ENCODE peak calls at places on chromosome 10, in five cellular contexts. One of them, this sample, is unnamed.

GRCh38 chr10:13971586-13972475 is 358.9 kb downstream of the FRMD4A start:
- DNase-seq in neuronal stem cell: no peak
- DNase-seq in H9: no peak
- DNase-seq in H1: no peak
- DNase-seq in trophoblast cell: peak
- DNase-seq in this sample: peak

GRCh38 chr10:49083256-49083655 is 32.1 kb downstream of the VSTM4 start:
- DNase-seq in neuronal stem cell: no peak
- DNase-seq in H9: no peak
- DNase-seq in H1: no peak
- DNase-seq in trophoblast cell: no peak
- DNase-seq in this sample: no peak

GRCh38 chr10:43218206-43218950 is 48.5 kb downstream of the RASGEF1A start:
- DNase-seq in neuronal stem cell: no peak
- DNase-seq in H9: no peak
- DNase-seq in H1: no peak
- DNase-seq in trophoblast cell: peak
- DNase-seq in this sample: no peak

GRCh38 chr10:121148901-121149300 is 297.7 kb downstream of the WDR11 start:
- DNase-seq in neuronal stem cell: no peak
- DNase-seq in H9: no peak
- DNase-seq in H1: no peak
- DNase-seq in trophoblast cell: no peak
- DNase-seq in this sample: no peak

GRCh38 chr10:111200505-111201186 is 123.8 kb downstream of the ADRA2A start:
- DNase-seq in neuronal stem cell: no peak
- DNase-seq in H9: no peak
- DNase-seq in H1: no peak
- DNase-seq in trophoblast cell: peak
- DNase-seq in this sample: no peak

GRCh38 chr10:133258066-133258817 is 18.4 kb downstream of the ADAM8 start:
- DNase-seq in neuronal stem cell: no peak
- DNase-seq in H9: no peak
- DNase-seq in H1: no peak
- DNase-seq in trophoblast cell: no peak
- DNase-seq in this sample: no peak

GRCh38 chr10:119539359-119539651 is 3.2 kb downstream of the RGS10 start:
- DNase-seq in neuronal stem cell: no peak
- DNase-seq in H9: no peak
- DNase-seq in H1: no peak
- DNase-seq in trophoblast cell: no peak
- DNase-seq in this sample: no peak

GRCh38 chr10:44860811-44861751 is 50.1 kb upstream of the TMEM72 start:
- DNase-seq in neuronal stem cell: no peak
- DNase-seq in H9: no peak
- DNase-seq in H1: no peak
- DNase-seq in trophoblast cell: no peak
- DNase-seq in this sample: peak

GRCh38 chr10:4067552-4068254 is 282.7 kb upstream of the KLF6 start:
- DNase-seq in neuronal stem cell: no peak
- DNase-seq in H9: no peak
- DNase-seq in H1: no peak
- DNase-seq in trophoblast cell: no peak
- DNase-seq in this sample: peak

GRCh38 chr10:3825244-3825643 is 40.2 kb upstream of the KLF6 start:
- DNase-seq in neuronal stem cell: no peak
- DNase-seq in H9: no peak
- DNase-seq in H1: no peak
- DNase-seq in trophoblast cell: peak
- DNase-seq in this sample: peak

GRCh38 chr10:62491597-62491996 is 117.4 kb downstream of the ZNF365 start:
- DNase-seq in neuronal stem cell: no peak
- DNase-seq in H9: no peak
- DNase-seq in H1: no peak
- DNase-seq in trophoblast cell: no peak
- DNase-seq in this sample: no peak

GRCh38 chr10:59880976-59881510 is 25.3 kb downstream of the CCDC6 start:
- DNase-seq in neuronal stem cell: no peak
- DNase-seq in H9: no peak
- DNase-seq in H1: no peak
- DNase-seq in trophoblast cell: no peak
- DNase-seq in this sample: no peak

GRCh38 chr10:60441515-60441914 is 51.8 kb upstream of the ANK3 start:
- DNase-seq in neuronal stem cell: no peak
- DNase-seq in H9: no peak
- DNase-seq in H1: no peak
- DNase-seq in trophoblast cell: peak
- DNase-seq in this sample: no peak

GRCh38 chr10:43160919-43161251 is 22.6 kb downstream of the CSGALNACT2 start:
- DNase-seq in neuronal stem cell: no peak
- DNase-seq in H9: no peak
- DNase-seq in H1: no peak
- DNase-seq in trophoblast cell: peak
- DNase-seq in this sample: no peak

GRCh38 chr10:44308935-44309334 is 76.0 kb downstream of the CXCL12 start:
- DNase-seq in neuronal stem cell: no peak
- DNase-seq in H9: no peak
- DNase-seq in H1: no peak
- DNase-seq in trophoblast cell: no peak
- DNase-seq in this sample: no peak

GRCh38 chr10:119654540-119654939 is 3.4 kb downstream of the BAG3 start:
- DNase-seq in neuronal stem cell: no peak
- DNase-seq in H9: no peak
- DNase-seq in H1: no peak
- DNase-seq in trophoblast cell: no peak
- DNase-seq in this sample: no peak

GRCh38 chr10:96380821-96381220 is 22.0 kb upstream of the OPALIN start:
- DNase-seq in neuronal stem cell: no peak
- DNase-seq in H9: no peak
- DNase-seq in H1: no peak
- DNase-seq in trophoblast cell: peak
- DNase-seq in this sample: no peak

GRCh38 chr10:86141896-86142295 is 224.7 kb downstream of the GRID1 start:
- DNase-seq in neuronal stem cell: no peak
- DNase-seq in H9: no peak
- DNase-seq in H1: no peak
- DNase-seq in trophoblast cell: no peak
- DNase-seq in this sample: no peak

GRCh38 chr10:80471009-80471408 is 16.9 kb downstream of the TSPAN14 start:
- DNase-seq in neuronal stem cell: no peak
- DNase-seq in H9: no peak
- DNase-seq in H1: no peak
- DNase-seq in trophoblast cell: no peak
- DNase-seq in this sample: no peak

GRCh38 chr10:80078448-80079311 is at the start of gene TMEM254:
- DNase-seq in neuronal stem cell: peak
- DNase-seq in H9: peak
- DNase-seq in H1: peak
- DNase-seq in trophoblast cell: peak
- DNase-seq in this sample: peak

GRCh38 chr10:72285972-72286521 is 12.3 kb downstream of the DDIT4 start:
- DNase-seq in neuronal stem cell: no peak
- DNase-seq in H9: no peak
- DNase-seq in H1: no peak
- DNase-seq in trophoblast cell: no peak
- DNase-seq in this sample: no peak
- H3K4me2 ChIP-seq in neuronal stem cell: no peak
- H3K4me2 ChIP-seq in H9: no peak
- H3K4me2 ChIP-seq in H1: no peak
- H3K4me2 ChIP-seq in trophoblast cell: no peak
- H3K4me2 ChIP-seq in this sample: no peak

GRCh38 chr10:103780242-103781149 is 74.9 kb downstream of the SH3PXD2A start:
- DNase-seq in neuronal stem cell: no peak
- DNase-seq in H9: no peak
- DNase-seq in H1: no peak
- DNase-seq in trophoblast cell: no peak
- DNase-seq in this sample: no peak
- H2BK120ac ChIP-seq in neuronal stem cell: no peak
- H2BK120ac ChIP-seq in H9: no peak
- H2BK120ac ChIP-seq in H1: no peak
- H2BK120ac ChIP-seq in trophoblast cell: no peak
- H2BK120ac ChIP-seq in this sample: no peak

DNA sequence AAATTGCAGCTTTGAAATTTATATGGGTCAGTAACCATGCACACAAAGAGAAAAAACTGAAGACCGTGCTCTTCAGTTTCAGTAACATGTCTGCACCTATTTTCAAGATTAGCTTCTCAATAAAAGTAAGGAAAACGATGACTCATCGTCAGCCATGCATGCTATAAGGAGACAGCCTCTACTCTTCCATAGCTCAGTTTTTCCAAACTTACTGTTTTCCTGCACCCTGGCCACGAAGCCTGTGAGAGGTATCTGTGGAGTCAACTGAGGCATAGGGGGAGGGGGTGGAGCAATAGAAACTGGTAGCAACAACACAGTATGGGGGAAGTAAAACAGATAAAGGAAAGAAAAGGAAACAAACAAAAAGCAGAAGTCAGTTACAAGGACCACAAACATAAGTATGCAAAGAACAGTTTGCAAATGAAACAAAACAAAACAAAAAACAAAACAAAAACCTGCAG is 58.0 kb downstream of the PDSS1 start:
- DNase-seq in neuronal stem cell: no peak
- DNase-seq in H9: no peak
- DNase-seq in H1: no peak
- DNase-seq in trophoblast cell: no peak
- DNase-seq in this sample: peak
- H2BK12ac ChIP-seq in neuronal stem cell: no peak
- H2BK12ac ChIP-seq in H9: no peak
- H2BK12ac ChIP-seq in H1: no peak
- H2BK12ac ChIP-seq in trophoblast cell: no peak
- H2BK12ac ChIP-seq in this sample: no peak

GRCh38 chr10:16597656-16598055 is 76.0 kb upstream of the C1QL3 start:
- DNase-seq in neuronal stem cell: no peak
- DNase-seq in H9: no peak
- DNase-seq in H1: no peak
- DNase-seq in trophoblast cell: peak
- DNase-seq in this sample: peak
- H3K4me2 ChIP-seq in neuronal stem cell: no peak
- H3K4me2 ChIP-seq in H9: no peak
- H3K4me2 ChIP-seq in H1: no peak
- H3K4me2 ChIP-seq in trophoblast cell: no peak
- H3K4me2 ChIP-seq in this sample: peak

GRCh38 chr10:77844177-77844576 is 82.4 kb downstream of the DLG5 start:
- DNase-seq in neuronal stem cell: no peak
- DNase-seq in H9: no peak
- DNase-seq in H1: no peak
- DNase-seq in trophoblast cell: no peak
- DNase-seq in this sample: no peak

GRCh38 chr10:77845455-77845850 is 81.1 kb downstream of the DLG5 start:
- DNase-seq in neuronal stem cell: no peak
- DNase-seq in H9: no peak
- DNase-seq in H1: no peak
- DNase-seq in trophoblast cell: no peak
- DNase-seq in this sample: no peak

GRCh38 chr10:77846718-77847311 is 79.7 kb downstream of the DLG5 start:
- DNase-seq in neuronal stem cell: peak
- DNase-seq in H9: peak
- DNase-seq in H1: peak
- DNase-seq in trophoblast cell: peak
- DNase-seq in this sample: peak

GRCh38 chr10:77843264-77843663 is 83.3 kb downstream of the DLG5 start:
- DNase-seq in neuronal stem cell: no peak
- DNase-seq in H9: peak
- DNase-seq in H1: no peak
- DNase-seq in trophoblast cell: no peak
- DNase-seq in this sample: no peak

DNA sequence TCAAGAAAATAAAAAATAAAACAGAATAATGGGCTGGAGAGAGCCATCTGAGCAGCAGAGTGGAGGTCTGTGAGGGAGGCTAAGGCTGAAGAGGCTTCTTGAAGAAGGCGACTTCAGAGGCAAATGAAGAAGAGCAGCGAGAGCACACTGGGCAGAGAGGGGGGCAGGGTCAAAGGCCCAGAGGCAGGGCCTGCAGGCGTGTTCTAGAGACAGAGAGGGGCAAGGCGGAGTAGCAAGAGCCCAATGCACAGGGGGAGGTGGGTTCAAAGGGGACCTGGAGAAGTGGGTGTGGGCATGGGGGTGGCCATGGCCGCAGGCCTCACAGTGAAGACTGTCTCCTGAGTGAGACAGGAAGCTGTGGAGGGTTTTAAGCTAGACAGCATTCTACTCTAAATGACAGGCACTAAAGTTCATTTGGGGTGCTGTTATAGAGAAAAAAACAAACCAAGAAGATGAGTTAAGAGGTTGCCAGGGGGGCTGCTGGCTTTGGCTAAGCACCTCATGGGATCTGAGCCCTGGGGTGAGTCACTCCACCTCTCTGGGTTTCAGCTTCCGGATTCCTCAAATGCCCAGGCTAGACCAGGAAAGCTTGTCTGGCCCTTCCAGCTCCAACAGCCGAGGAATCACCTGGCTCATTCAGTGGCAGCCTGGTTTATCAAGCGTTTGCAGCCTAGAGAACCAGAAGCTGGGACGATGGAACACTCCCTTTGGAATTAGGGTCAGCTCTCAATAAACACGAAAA is 81.7 kb downstream of the DLG5 start:
- DNase-seq in neuronal stem cell: no peak
- DNase-seq in H9: peak
- DNase-seq in H1: no peak
- DNase-seq in trophoblast cell: peak
- DNase-seq in this sample: peak
- H2BK120ac ChIP-seq in neuronal stem cell: no peak
- H2BK120ac ChIP-seq in H9: no peak
- H2BK120ac ChIP-seq in H1: no peak
- H2BK120ac ChIP-seq in trophoblast cell: peak
- H2BK120ac ChIP-seq in this sample: no peak

DNA sequence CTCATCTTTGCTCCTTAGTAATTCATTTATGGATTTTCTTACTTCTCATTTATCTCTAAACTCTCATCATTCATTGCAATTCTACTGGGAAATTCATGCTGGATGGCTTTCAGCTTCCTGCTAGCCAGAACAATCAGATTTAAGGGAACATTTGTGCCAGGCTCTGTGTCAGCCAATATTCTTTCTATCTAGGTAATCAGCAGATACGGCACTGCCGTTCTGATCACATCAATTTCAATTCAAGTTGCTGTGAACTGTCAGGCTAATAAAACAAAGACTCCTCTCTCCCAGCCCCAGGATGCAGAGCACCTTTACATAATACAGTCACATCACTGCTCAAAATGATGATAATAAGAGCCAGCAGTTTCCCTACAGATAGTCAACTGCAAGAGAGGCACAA is 468.3 kb downstream of the SORCS1 start:
- DNase-seq in neuronal stem cell: no peak
- DNase-seq in H9: no peak
- DNase-seq in H1: no peak
- DNase-seq in trophoblast cell: no peak
- DNase-seq in this sample: no peak
- H2BK12ac ChIP-seq in neuronal stem cell: no peak
- H2BK12ac ChIP-seq in H9: no peak
- H2BK12ac ChIP-seq in H1: no peak
- H2BK12ac ChIP-seq in trophoblast cell: no peak
- H2BK12ac ChIP-seq in this sample: no peak

DNA sequence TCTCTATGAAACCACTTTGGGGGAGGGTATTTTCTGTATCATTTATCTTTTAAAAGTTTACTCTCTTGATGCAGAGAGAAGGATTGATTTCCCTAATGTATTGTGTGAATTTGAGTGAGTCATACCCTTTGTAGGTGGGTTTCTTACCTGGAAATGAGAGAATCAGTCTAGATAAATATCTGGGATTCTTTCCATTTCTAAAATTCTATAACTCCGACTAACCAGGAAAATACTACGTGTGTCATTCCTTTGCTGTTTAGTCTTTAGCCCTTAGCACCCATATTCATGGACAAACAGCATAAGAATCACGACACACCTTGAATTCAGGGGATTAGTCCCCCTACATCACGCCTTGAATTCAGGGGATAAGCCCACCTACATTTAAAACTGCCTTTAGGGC is 139.1 kb downstream of the GATA3 start:
- DNase-seq in neuronal stem cell: no peak
- DNase-seq in H9: no peak
- DNase-seq in H1: peak
- DNase-seq in trophoblast cell: peak
- DNase-seq in this sample: no peak
- H3K4me2 ChIP-seq in neuronal stem cell: no peak
- H3K4me2 ChIP-seq in H9: no peak
- H3K4me2 ChIP-seq in H1: no peak
- H3K4me2 ChIP-seq in trophoblast cell: peak
- H3K4me2 ChIP-seq in this sample: no peak

This sample was measured in mesenchymal stem cell.